ENCODE peak calls at places on chromosomes 3 and 15, in four cellular contexts. V is PC-9, J is psoas muscle, R is fibroblast of lung. Y is an unnamed sample.

GRCh38 chr15:45704329-45705249 is 69.8 kb downstream of the SQOR start:
- DNase-seq in V (no peak), J (no peak), R (peak), Y (no peak)

GRCh38 chr3:179105881-179106280 is 34.3 kb upstream of the ZMAT3 start:
- DNase-seq in V (no peak), J (no peak), R (no peak), Y (no peak)

GRCh38 chr3:122383915-122384697 is at the start of gene FAM162A:
- DNase-seq in V (peak), J (peak), R (peak), Y (peak)

GRCh38 chr3:120432105-120432860 is 18.5 kb downstream of the FSTL1 start:
- DNase-seq in V (peak), J (no peak), R (peak), Y (peak)

GRCh38 chr3:43043793-43044192 is 62.1 kb downstream of the POMGNT2 start:
- DNase-seq in V (no peak), J (no peak), R (no peak), Y (no peak)

GRCh38 chr3:72582211-72582878 is 265.9 kb downstream of the SHQ1 start:
- DNase-seq in V (no peak), J (no peak), R (no peak), Y (no peak)

GRCh38 chr15:48858401-48858800 is 19.5 kb upstream of the EID1 start:
- DNase-seq in V (peak), J (no peak), R (peak), Y (no peak)

GRCh38 chr3:170436697-170437096 is 18.0 kb downstream of the CLDN11 start:
- DNase-seq in V (no peak), J (no peak), R (no peak), Y (no peak)

GRCh38 chr3:173275740-173276139 is 121.8 kb upstream of the NLGN1 start:
- DNase-seq in V (no peak), J (no peak), R (no peak), Y (no peak)

GRCh38 chr15:67127334-67127664 is 61.9 kb downstream of the SMAD3 start:
- DNase-seq in V (peak), J (no peak), R (no peak), Y (no peak)

GRCh38 chr3:41997702-41998551 is 36.0 kb upstream of the ULK4 start:
- DNase-seq in V (no peak), J (no peak), R (peak), Y (no peak)

GRCh38 chr3:53729130-53729529 is 117.1 kb downstream of the CHDH start:
- DNase-seq in V (no peak), J (no peak), R (no peak), Y (no peak)

GRCh38 chr3:152583913-152584312 is 251.0 kb upstream of the P2RY1 start:
- DNase-seq in V (no peak), J (no peak), R (peak), Y (peak)

GRCh38 chr3:52128118-52128683 is 26.0 kb downstream of the POC1A start:
- DNase-seq in V (peak), J (no peak), R (peak), Y (peak)

GRCh38 chr3:115697263-115698053 is 74.1 kb downstream of the GAP43 start:
- DNase-seq in V (no peak), J (no peak), R (no peak), Y (no peak)

GRCh38 chr3:132360717-132361116 is 43.5 kb downstream of the ACP3 start:
- DNase-seq in V (no peak), J (no peak), R (no peak), Y (no peak)

GRCh38 chr15:40075298-40076044 is 33.2 kb downstream of the BMF start:
- DNase-seq in V (no peak), J (no peak), R (no peak), Y (no peak)

GRCh38 chr15:40069178-40070165 is 30.5 kb upstream of the SRP14 start:
- DNase-seq in V (peak), J (peak), R (peak), Y (peak)

GRCh38 chr15:40070166-40070557 is 31.2 kb upstream of the SRP14 start:
- DNase-seq in V (no peak), J (no peak), R (no peak), Y (no peak)

GRCh38 chr15:40070608-40071218 is 31.7 kb upstream of the SRP14 start:
- DNase-seq in V (no peak), J (no peak), R (no peak), Y (no peak)

DNA sequence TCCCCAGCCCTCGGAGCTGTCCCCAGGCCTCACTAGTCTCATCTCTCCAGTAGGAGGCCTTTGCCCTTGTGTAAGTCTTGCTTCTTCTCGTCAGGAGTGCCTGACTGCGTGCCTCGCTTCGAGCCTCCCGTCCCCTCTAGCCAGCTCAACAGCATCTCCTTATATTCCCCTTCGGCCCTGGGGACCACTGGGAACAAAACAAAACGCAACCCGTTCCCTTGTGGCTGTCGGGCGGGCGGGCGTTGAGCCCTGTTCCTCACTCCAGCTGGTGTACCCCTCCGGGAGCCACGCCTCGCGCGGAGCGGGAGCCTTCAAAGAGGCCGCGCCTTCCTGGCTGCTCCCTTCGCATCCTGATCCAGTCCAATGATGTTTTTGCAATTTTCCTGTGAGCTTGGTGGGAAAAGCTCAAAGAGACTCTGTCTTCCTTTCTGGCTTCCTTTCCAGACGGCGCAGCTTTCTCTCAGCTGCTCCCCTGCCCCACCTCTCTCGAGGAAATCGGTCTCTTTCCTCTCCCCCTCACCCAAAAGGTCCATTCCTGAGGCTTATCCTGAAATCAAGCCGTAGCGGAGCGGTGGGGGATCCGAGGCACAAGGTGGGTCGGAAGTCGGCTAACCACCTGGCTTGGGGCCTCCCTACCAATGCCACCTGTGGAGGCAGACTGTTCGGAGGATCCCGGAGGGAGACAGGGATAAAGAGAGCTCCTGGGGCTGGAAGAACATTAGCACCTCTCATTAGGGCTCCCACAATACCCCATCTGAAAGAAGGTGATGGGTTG is 33.4 kb upstream of the SRP14 start:
- DNase-seq in V (no peak), J (peak), R (no peak), Y (no peak)
- TF ChIP-seq CTCF in V (no peak), J (no peak), R (no peak), Y (no peak)

DNA sequence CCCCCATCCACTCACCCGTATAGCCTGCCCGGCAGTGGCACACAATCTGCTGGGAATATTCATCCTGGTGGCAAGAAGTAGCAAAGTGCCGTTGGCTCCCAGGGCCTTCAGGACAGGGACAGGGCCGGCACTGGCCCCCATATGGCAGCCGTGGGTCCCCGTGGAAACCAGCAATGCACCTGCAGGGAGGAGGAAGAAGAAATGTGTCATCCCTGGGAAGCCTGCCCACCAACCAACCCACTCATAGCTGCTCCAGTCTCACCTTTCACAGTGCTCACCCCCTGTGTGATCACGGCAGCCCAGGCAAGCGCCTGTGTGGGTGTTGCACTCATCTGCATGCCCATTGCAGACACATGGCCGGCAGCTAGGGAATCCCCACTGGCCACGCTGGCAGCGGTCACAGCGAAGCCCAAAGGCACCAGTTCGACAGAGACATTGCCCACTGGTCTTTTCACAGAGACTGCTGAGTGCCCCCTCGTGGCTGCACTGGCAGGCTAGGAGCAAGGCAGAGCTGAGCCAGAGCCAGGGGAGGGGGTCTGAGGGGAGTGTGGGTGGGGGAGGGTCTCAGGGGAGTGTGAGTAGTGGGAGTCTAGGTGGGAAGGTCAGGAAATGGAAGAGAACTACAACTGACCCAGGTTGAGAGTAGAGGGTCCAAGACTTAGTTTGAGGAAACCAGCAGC is 4.5 kb upstream of the USP19 start:
- DNase-seq in V (no peak), J (no peak), R (no peak), Y (no peak)
- TF ChIP-seq CTCF in V (no peak), J (no peak), R (no peak), Y (no peak)

GRCh38 chr15:28873585-28874139 is 12.1 kb upstream of the APBA2 start:
- DNase-seq in V (no peak), J (no peak), R (no peak), Y (no peak)
- TF ChIP-seq CTCF in V (no peak), J (no peak), R (no peak), Y (peak)

DNA sequence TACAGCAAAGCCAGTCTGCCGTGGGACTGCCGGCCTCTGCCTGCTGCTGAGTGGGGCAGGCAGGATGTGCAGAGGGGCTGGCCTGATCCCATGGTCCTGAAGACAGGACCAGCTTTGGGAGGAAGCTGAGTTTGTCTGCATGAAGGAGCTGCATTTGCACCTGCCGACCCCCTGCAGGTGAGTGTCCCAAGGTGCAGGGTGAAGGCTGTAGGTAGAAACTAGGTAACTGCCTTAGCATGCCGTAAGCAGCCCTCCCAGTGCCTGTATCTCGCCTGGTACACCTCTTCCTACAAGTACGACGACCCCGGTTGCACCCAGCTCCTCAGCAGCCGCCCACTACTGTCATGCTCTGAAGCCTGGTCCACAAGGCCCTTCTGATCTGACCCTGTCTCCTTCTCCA is 34.9 kb downstream of the AMOTL2 start:
- DNase-seq in V (peak), J (peak), R (no peak), Y (no peak)
- TF ChIP-seq CTCF in V (no peak), J (no peak), R (no peak), Y (no peak)

DNA sequence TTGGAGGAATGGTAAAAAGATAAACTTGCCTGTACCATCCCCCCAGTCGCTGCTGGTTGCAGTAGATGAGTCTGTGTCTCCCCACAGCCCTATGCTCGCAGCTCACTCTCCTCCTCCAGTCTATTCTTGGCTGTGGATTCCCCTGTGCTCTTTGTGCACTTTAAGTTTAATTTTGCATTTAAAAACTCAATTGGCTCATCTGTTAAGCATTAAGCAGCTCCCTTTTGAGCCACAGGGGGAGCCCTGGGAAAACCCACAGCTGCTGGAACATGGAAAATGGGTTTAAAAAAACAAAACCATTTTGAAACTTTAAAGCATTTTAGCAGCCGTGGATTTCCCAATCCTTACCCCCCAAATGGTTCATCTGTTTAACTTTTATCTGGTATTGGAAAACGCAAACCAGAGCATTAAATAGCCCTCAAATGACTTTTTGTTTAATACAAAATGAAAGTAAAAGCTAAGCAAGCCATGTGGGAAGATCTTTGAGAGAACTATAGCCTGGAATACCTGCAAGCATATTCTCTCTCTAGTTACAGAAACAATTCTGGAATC is 536.9 kb downstream of the ZIC1 start:
- DNase-seq in V (no peak), J (peak), R (peak), Y (peak)
- TF ChIP-seq CTCF in V (peak), J (peak), R (peak), Y (peak)

GRCh38 chr15:32041294-32041693 is 11.0 kb downstream of the CHRNA7 start:
- DNase-seq in V (no peak), J (no peak), R (no peak), Y (no peak)

GRCh38 chr15:32036972-32037371 is 6.7 kb downstream of the CHRNA7 start:
- DNase-seq in V (no peak), J (no peak), R (no peak), Y (no peak)

DNA sequence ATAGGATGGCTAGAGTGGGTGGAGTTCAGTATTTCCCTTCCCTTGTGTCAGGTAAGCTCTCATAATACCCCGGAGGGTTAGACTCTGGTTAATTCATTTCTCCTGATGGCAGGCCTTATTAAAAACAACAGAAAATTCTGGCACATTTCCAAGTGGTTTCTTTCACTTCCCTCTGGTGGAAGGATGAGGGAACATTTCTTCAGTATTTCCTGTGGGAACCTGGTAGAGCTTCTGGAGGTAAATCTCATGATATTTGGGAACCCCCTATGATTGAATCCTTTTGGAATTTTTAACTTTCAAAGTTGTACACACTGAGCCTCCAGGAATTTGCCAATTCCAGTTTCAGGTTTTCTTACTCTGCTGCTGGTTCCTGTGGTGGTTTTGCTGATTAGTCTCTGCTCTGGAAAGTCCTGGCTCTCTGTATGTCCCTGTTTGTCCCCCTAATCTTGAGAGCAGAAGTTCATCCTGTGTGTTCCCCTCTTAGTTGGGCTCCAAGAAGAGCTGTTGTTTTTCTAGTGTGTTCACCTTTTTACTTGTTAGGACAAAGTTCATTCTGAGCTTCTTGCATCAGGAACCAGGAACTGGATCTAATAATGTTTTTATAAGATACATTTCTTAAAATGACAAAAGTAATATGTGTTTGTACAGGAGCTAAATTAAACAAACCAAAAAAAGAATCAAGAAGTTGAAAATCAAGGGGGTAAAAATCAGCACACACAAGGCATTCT is 12.1 kb downstream of the CHRNA7 start:
- DNase-seq in V (no peak), J (no peak), R (no peak), Y (peak)
- TF ChIP-seq CTCF in V (no peak), J (peak), R (no peak), Y (peak)

DNA sequence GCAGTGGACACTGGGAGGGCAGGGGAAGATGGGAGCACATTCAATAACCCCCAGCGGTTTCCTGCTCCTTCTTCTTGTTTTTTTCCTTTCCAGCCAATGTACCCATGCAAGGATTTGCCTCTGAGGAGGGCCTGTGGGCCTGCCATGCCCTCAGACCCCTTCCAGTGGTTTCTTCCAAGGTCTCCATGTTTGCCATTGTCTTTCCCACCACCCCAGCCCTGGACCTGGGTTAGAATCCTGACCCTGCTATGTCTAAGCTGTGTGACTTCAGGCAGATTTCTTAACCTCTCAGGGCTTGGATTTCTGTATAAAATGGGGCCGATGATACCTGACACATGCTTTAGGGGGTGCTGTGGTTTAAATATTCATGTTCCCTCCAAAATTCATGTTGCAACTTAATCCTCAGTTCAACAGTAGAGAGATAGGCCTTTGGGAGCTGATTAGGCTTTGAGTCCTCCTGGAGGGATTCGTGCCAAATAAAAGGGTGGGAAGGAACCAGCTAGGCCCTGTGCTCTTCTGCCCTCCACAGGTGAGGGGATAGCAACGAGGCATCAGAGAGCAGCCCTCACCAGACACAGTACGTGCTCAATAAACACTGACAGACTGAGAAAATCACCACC is 46.3 kb upstream of the FLNB start:
- DNase-seq in V (peak), J (no peak), R (peak), Y (no peak)
- TF ChIP-seq CTCF in V (peak), J (no peak), R (peak), Y (peak)

DNA sequence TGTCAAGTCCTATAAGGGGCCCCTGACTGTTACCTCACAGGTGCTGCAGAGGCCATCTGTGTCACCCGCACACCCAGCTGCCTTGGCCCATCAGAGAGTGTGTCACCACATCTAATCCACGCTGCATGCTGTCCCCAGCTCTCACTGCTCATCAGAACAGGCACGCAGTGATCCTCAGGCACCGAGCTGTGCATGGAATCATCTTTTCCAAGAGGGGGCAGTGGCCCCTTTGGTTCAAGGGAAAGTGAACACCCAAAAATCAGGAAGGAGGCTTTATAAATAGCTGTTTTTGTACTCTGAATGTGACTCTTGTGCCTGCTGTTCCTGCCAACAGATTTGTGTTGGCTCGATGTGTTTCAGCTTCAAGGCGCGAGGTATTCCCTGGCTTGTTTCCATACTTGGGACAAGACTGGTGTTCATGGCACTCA is 110.3 kb upstream of the ETV5 start:
- DNase-seq in V (no peak), J (peak), R (no peak), Y (no peak)
- TF ChIP-seq CTCF in V (no peak), J (peak), R (no peak), Y (no peak)

GRCh38 chr3:24365168-24365567 is 129.5 kb downstream of the THRB start:
- DNase-seq in V (peak), J (peak), R (peak), Y (peak)
- TF ChIP-seq CTCF in V (no peak), J (peak), R (no peak), Y (peak)

DNA sequence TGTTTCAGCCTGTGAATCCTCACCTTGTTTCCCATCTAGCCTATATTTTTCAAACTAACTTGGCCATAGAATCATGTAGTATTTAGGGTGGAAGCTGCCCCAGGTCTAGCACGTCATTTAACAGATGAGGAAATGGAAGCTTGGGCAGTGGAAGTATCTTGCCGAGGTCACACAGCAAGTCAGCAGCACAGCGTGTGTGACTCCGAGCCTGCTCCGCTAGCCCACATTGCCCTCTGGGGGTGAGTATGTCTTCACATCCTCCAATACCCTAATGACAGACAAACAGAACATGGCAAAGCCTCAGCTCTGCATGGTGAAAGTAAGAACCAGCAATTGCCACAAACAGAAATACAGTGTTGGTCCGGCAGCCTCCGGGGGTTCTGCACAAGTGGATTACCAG is 2.2 kb upstream of the CCR5 start:
- DNase-seq in V (no peak), J (peak), R (no peak), Y (no peak)
- TF ChIP-seq CTCF in V (no peak), J (no peak), R (no peak), Y (no peak)